ENCODE peak calls at places on chromosomes 2 and 18, in ten cellular contexts. V is NCI-H524; G is frontal cortex; J is MV-4-11; U is lower leg skin; F is neural crest cell; S is heart right ventricle; W is stimulated activated CD4-positive, alpha-beta T cell treated with anti-CD3 and anti-CD28 coated beads, Interleukin-12 subunit alpha, Interleukin-12 subunit beta, amount 100 ng/mL, for 48 hours; E is fibroblast of mammary gland; R is uterus. A is an unnamed sample.

GRCh38 chr2:205698556-205699282 is 16.4 kb downstream of the NRP2 start:
- DNase-seq in V (no peak), G (no peak), J (peak; percentile 49), U (no peak), F (no peak), S (no peak), W (no peak), E (peak; percentile 72), R (no peak), A (no peak)

GRCh38 chr2:203711399-203711798 is 5.0 kb downstream of the CD28 start:
- DNase-seq in V (no peak), G (no peak), J (no peak), U (no peak), F (no peak), S (no peak), W (no peak), E (no peak), R (no peak), A (no peak)

GRCh38 chr2:240465765-240466578 is 30.5 kb downstream of the GPC1 start:
- DNase-seq in V (no peak), G (peak; percentile 17), J (no peak), U (no peak), F (no peak), S (peak; percentile 20), W (no peak), E (no peak), R (peak; percentile 15), A (no peak)

GRCh38 chr18:4453712-4454547 is 1.2 kb downstream of the DLGAP1 start:
- DNase-seq in V (no peak), G (no peak), J (no peak), U (no peak), F (peak; percentile 54), S (no peak), W (no peak), E (no peak), R (no peak), A (no peak)

GRCh38 chr18:42413870-42414269 is 458.8 kb downstream of the PIK3C3 start:
- DNase-seq in V (no peak), G (no peak), J (no peak), U (no peak), F (no peak), S (no peak), W (no peak), E (peak; percentile 55), R (no peak), A (no peak)

GRCh38 chr2:136065384-136065783 is 52.6 kb downstream of the CXCR4 start:
- DNase-seq in V (peak; percentile 75), G (no peak), J (no peak), U (no peak), F (no peak), S (no peak), W (no peak), E (no peak), R (no peak), A (no peak)

GRCh38 chr2:42169100-42169868 is at the start of gene EML4:
- DNase-seq in V (peak; percentile 84), G (peak; percentile 93), J (peak; percentile 74), U (peak; percentile 82), F (peak; percentile 92), S (peak; percentile 90), W (peak; percentile 88), E (peak; percentile 86), R (peak; percentile 94), A (peak; percentile 94)

GRCh38 chr2:108278631-108279030 is 10.1 kb upstream of the SULT1C2 start:
- DNase-seq in V (no peak), G (no peak), J (no peak), U (no peak), F (no peak), S (no peak), W (no peak), E (peak; percentile 45), R (no peak), A (no peak)

GRCh38 chr18:389658-390357 is 110.7 kb downstream of the COLEC12 start:
- DNase-seq in V (no peak), G (no peak), J (peak; percentile 63), U (no peak), F (no peak), S (no peak), W (no peak), E (peak; percentile 49), R (no peak), A (no peak)

GRCh38 chr2:231199219-231199618 is 788 bp downstream of the ARMC9 start:
- DNase-seq in V (no peak), G (no peak), J (no peak), U (no peak), F (no peak), S (no peak), W (no peak), E (peak; percentile 80), R (no peak), A (no peak)

GRCh38 chr2:74735544-74735943 is 81.5 kb downstream of the SEMA4F start:
- DNase-seq in V (peak; percentile 88), G (no peak), J (no peak), U (no peak), F (no peak), S (no peak), W (no peak), E (no peak), R (no peak), A (no peak)

GRCh38 chr2:196792865-196793264 is 6.6 kb downstream of the GTF3C3 start:
- DNase-seq in V (no peak), G (no peak), J (no peak), U (no peak), F (no peak), S (no peak), W (no peak), E (no peak), R (no peak), A (no peak)

GRCh38 chr2:209526541-209526940 is 102.7 kb downstream of the MAP2 start:
- DNase-seq in V (no peak), G (no peak), J (peak; percentile 86), U (no peak), F (no peak), S (no peak), W (no peak), E (peak; percentile 11), R (no peak), A (no peak)

GRCh38 chr2:82256983-82257382 is 1952.4 kb upstream of the LRRTM1 start:
- DNase-seq in V (no peak), G (no peak), J (no peak), U (no peak), F (no peak), S (no peak), W (no peak), E (no peak), R (no peak), A (no peak)

GRCh38 chr2:96156011-96156820 is 11.0 kb upstream of the DUSP2 start:
- DNase-seq in V (no peak), G (no peak), J (no peak), U (no peak), F (no peak), S (no peak), W (no peak), E (no peak), R (no peak), A (no peak)

GRCh38 chr2:186058604-186059003 is 320.0 kb downstream of the FSIP2 start:
- DNase-seq in V (no peak), G (no peak), J (no peak), U (no peak), F (no peak), S (no peak), W (no peak), E (no peak), R (no peak), A (no peak)

GRCh38 chr2:16625201-16625729 is 40.4 kb downstream of the CYRIA start:
- DNase-seq in V (no peak), G (no peak), J (peak; percentile 94), U (peak; percentile 46), F (no peak), S (peak; percentile 43), W (no peak), E (no peak), R (no peak), A (no peak)

GRCh38 chr2:209908511-209908910 is 93.9 kb upstream of the RPE start:
- DNase-seq in V (no peak), G (no peak), J (no peak), U (no peak), F (no peak), S (no peak), W (no peak), E (no peak), R (no peak), A (no peak)

GRCh38 chr18:54871231-54871630 is 43.0 kb downstream of the RAB27B start:
- DNase-seq in V (no peak), G (no peak), J (no peak), U (no peak), F (no peak), S (no peak), W (no peak), E (no peak), R (no peak), A (no peak)

GRCh38 chr2:192645811-192646598 is 451.3 kb upstream of the TMEFF2 start:
- DNase-seq in V (no peak), G (no peak), J (no peak), U (no peak), F (no peak), S (no peak), W (no peak), E (no peak), R (no peak), A (no peak)